ENCODE peak calls at places on chromosome 6, in four cellular contexts. O is IMR-90, S is K562, M is GM12878. W is an unnamed sample.

GRCh38 chr6:74549746-74550145 is 656.1 kb downstream of the COL12A1 start:
- DNase-seq in O (no peak), S (no peak), M (no peak), W (no peak)

GRCh38 chr6:75932067-75932466 is 140.4 kb downstream of the IMPG1 start:
- DNase-seq in O (peak), S (peak), M (no peak), W (peak)

GRCh38 chr6:158769696-158770446 is 49.3 kb downstream of the EZR start:
- DNase-seq in O (no peak), S (no peak), M (no peak), W (no peak)

GRCh38 chr6:35473075-35473848 is 5.1 kb downstream of the RPL10A start:
- DNase-seq in O (no peak), S (peak), M (no peak), W (no peak)

GRCh38 chr6:156060013-156060412 is 604.4 kb upstream of the NOX3 start:
- DNase-seq in O (no peak), S (no peak), M (no peak), W (no peak)

GRCh38 chr6:118787746-118788419 is 106.1 kb upstream of the ASF1A start:
- DNase-seq in O (no peak), S (no peak), M (no peak), W (peak)

GRCh38 chr6:139371421-139372253 is 2.8 kb downstream of the CITED2 start:
- DNase-seq in O (peak), S (no peak), M (no peak), W (peak)

GRCh38 chr6:50030777-50031562 is 9.2 kb upstream of the DEFB110 start:
- DNase-seq in O (peak), S (peak), M (no peak), W (no peak)

GRCh38 chr6:55528624-55529023 is 50.4 kb downstream of the HMGCLL1 start:
- DNase-seq in O (peak), S (no peak), M (peak), W (peak)

GRCh38 chr6:11685411-11686093 is 93.1 kb downstream of the ADTRP start:
- DNase-seq in O (peak), S (no peak), M (no peak), W (no peak)

GRCh38 chr6:38625191-38625590 is 14.5 kb downstream of the BTBD9 start:
- DNase-seq in O (no peak), S (no peak), M (no peak), W (no peak)

GRCh38 chr6:56334937-56335336 is 87.6 kb upstream of the COL21A1 start:
- DNase-seq in O (peak), S (no peak), M (no peak), W (peak)

GRCh38 chr6:19024737-19025136 is 637.6 kb downstream of the RNF144B start:
- DNase-seq in O (peak), S (peak), M (no peak), W (no peak)

GRCh38 chr6:7809346-7809745 is 83.4 kb downstream of the BMP6 start:
- DNase-seq in O (no peak), S (no peak), M (no peak), W (no peak)

GRCh38 chr6:66336171-66336570 is 629.1 kb upstream of the EYS start:
- DNase-seq in O (no peak), S (no peak), M (no peak), W (no peak)

GRCh38 chr6:21587925-21588811 is 5.4 kb upstream of the SOX4 start:
- DNase-seq in O (peak), S (no peak), M (no peak), W (peak)

GRCh38 chr6:13334953-13335352 is 6.6 kb upstream of the TBC1D7 start:
- DNase-seq in O (no peak), S (peak), M (no peak), W (peak)

GRCh38 chr6:50030350-50030749 is 8.6 kb upstream of the DEFB110 start:
- DNase-seq in O (no peak), S (no peak), M (no peak), W (no peak)

GRCh38 chr6:109840796-109841195 is 137.3 kb upstream of the GPR6 start:
- DNase-seq in O (no peak), S (no peak), M (no peak), W (no peak)

GRCh38 chr6:26336355-26337198 is 28.4 kb upstream of the BTN3A2 start:
- DNase-seq in O (peak), S (peak), M (no peak), W (no peak)

GRCh38 chr6:169253745-169254238 is at the start of gene THBS2:
- DNase-seq in O (peak), S (no peak), M (no peak), W (no peak)

GRCh38 chr6:159168536-159169192 is 536 bp upstream of the FNDC1 start:
- DNase-seq in O (peak), S (peak), M (no peak), W (peak)

DNA sequence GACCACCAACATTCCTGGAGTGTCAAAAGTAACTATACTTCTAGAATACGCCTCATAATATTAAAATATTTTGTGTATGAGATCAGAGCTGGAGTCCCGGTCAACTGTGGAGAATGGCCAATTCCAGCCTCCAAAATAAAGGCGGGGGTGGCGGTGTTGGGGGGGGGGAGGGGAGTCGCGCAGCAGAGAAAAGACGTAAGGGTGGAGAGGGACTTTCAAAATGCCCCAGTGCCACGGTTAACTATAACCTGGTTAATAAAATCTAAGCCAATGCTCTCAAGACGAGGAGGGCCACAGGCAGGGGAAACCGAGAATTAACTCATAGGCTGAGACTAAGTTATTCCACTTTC is 1.3 kb downstream of the NUP153 start:
- DNase-seq in O (peak), S (peak), M (no peak), W (peak)
- TF ChIP-seq FOS in O (no peak), S (no peak), M (no peak), W (no peak)

DNA sequence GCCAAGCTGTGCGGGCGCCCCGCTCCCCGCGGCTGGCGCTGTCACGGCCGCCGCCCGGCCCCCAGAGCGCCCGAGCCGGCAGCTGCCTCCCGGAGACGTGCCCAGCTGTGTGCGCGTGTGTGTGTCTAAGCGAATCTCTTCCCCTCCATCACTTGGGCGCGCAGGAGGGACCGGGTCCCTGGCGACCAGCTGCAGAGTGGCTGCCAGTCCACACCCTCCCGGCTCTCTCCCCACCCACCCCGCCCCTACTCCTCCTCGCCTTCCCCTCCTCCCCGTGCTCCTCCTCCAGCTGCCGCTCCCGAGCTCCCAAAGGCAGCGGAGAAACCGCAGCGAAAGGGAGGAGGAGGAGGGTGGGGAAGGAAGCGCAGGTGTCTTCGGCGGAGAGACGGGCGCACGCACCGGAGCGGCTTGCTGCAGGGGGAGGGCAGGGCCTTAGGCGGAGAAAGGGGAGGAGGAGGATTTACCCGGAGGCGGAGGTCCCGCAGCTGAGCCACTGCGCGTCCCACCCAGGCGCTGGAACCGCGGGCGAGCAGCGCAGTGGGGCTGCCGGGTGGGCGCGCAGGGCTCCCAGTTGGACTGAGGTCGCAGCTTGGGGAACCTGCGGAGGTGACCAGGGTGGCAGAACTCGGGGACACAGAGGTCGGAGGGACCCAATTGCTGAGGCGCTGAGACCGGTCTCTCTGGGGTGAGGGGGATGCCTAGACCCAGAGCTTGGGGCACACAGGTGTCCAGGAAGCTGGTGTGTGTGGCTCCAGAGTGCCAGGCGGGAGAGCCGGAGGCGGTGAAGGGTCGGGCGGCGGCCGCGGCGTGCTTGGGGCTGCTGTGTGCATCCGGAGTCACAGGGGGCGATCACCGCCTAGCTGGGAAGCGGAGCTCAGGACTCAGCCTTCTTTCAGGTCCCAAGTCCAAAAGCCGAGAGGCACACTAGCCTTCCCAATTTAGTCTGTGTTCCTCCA is at the start of gene HS3ST5:
- DNase-seq in O (peak), S (peak), M (no peak), W (no peak)
- H3K9ac ChIP-seq in O (no peak), S (no peak), M (no peak), W (no peak)

GRCh38 chr6:128516514-128516898 is 3.9 kb downstream of the PTPRK start:
- DNase-seq in O (peak), S (no peak), M (no peak), W (peak)
- TF ChIP-seq CTCF in O (peak), S (no peak), M (no peak), W (peak)

DNA sequence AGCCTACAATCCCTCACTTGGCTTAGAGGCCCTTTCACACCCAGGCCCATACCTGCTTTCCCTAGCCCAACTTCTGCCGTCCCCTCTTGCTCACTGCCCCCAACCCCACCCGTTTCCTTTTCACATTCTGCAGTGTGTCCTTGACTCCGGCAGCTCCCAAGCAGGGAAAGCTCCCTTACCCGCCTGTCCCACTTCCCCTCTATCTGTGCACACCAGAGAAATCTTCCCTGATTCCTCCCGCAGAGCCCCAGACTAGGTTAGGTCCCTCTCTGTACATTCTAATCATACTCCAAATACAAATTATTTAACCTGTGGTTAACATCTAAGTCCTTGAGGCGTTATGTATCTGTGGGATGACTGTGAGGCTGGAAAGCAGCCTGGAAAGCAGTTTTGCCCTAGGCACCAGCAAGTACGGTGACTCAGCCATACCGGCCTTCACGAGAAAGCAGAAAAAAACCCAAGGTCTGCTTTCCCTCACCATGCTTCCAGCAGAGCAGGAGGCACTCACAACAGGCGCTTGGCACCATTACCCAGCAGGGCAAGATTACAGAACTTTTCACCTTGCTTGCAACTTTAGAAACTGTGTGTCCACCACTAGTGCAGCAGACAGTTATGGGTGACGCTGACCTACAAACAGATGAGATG is 22.3 kb downstream of the ELOVL5 start:
- DNase-seq in O (peak), S (peak), M (no peak), W (peak)
- TF ChIP-seq FOS in O (peak), S (no peak), M (no peak), W (no peak)